ENCODE peak calls at places on chromosomes 13 and 19, in six cellular contexts. W, L, S, U, T and I are unnamed samples.
A peak's percentile ranks its signal among the peaks of the same experiment; 100 is the strongest.

GRCh38 chr13:103145476-103145875 is 79.3 kb upstream of the SLC10A2 start:
- DNase-seq in W (no peak), L (no peak), S (no peak), U (no peak), T (no peak), I (no peak)

GRCh38 chr13:39455534-39456175 is 147.3 kb downstream of the LHFPL6 start:
- DNase-seq in W (no peak), L (no peak), S (no peak), U (no peak), T (no peak), I (no peak)

GRCh38 chr19:42468273-42468796 is 25.6 kb upstream of the CXCL17 start:
- DNase-seq in W (no peak), L (peak; percentile 89), S (no peak), U (no peak), T (peak; percentile 62), I (no peak)

GRCh38 chr19:10655457-10656312 is 1.5 kb downstream of the ILF3 start:
- DNase-seq in W (no peak), L (peak; percentile 60), S (no peak), U (no peak), T (peak; percentile 45), I (no peak)

GRCh38 chr19:18308051-18308947 is 14.6 kb downstream of the LSM4 start:
- DNase-seq in W (no peak), L (no peak), S (no peak), U (no peak), T (no peak), I (no peak)

GRCh38 chr13:113904411-113904810 is 40.5 kb upstream of the GAS6 start:
- DNase-seq in W (peak; percentile 44), L (peak; percentile 36), S (peak; percentile 64), U (no peak), T (peak; percentile 72), I (no peak)

GRCh38 chr19:18415177-18415867 is 3.9 kb upstream of the SSBP4 start:
- DNase-seq in W (peak; percentile 54), L (peak; percentile 69), S (peak; percentile 81), U (peak; percentile 40), T (peak; percentile 70), I (no peak)

GRCh38 chr19:49666120-49666444 is 349 bp downstream of the BCL2L12 start:
- DNase-seq in W (no peak), L (no peak), S (no peak), U (no peak), T (no peak), I (no peak)

GRCh38 chr19:28239270-28239669 is 973.7 kb downstream of the UQCRFS1 start:
- DNase-seq in W (no peak), L (no peak), S (no peak), U (no peak), T (no peak), I (no peak)

GRCh38 chr13:94481966-94482365 is 2.5 kb upstream of the DCT start:
- DNase-seq in W (no peak), L (peak; percentile 25), S (peak; percentile 22), U (no peak), T (peak; percentile 66), I (peak; percentile 41)

GRCh38 chr19:495440-496332 is 600 bp upstream of the MADCAM1 start:
- DNase-seq in W (peak; percentile 59), L (peak; percentile 64), S (no peak), U (no peak), T (peak; percentile 43), I (no peak)

GRCh38 chr13:47299316-47299715 is 402.5 kb upstream of the HTR2A start:
- DNase-seq in W (no peak), L (peak; percentile 13), S (no peak), U (no peak), T (no peak), I (no peak)

GRCh38 chr19:49553451-49554271 is 25.9 kb downstream of the RCN3 start:
- DNase-seq in W (no peak), L (peak; percentile 14), S (no peak), U (no peak), T (peak; percentile 68), I (peak; percentile 8)

GRCh38 chr19:4338441-4339350 is at the start of gene STAP2:
- DNase-seq in W (no peak), L (peak; percentile 51), S (no peak), U (no peak), T (peak; percentile 86), I (no peak)

GRCh38 chr13:74316531-74316930 is 182.3 kb upstream of the KLF12 start:
- DNase-seq in W (no peak), L (no peak), S (no peak), U (no peak), T (no peak), I (no peak)

GRCh38 chr19:720691-721160 is 12.0 kb downstream of the PALM start:
- DNase-seq in W (peak; percentile 66), L (no peak), S (no peak), U (no peak), T (no peak), I (no peak)

GRCh38 chr19:44723952-44724319 is 24.6 kb upstream of the BCL3 start:
- DNase-seq in W (peak; percentile 81), L (peak; percentile 85), S (peak; percentile 76), U (no peak), T (peak; percentile 88), I (peak; percentile 52)

GRCh38 chr19:12985049-12985776 is 10.1 kb upstream of the NFIX start:
- DNase-seq in W (peak; percentile 77), L (peak; percentile 88), S (peak; percentile 67), U (no peak), T (peak; percentile 59), I (no peak)

GRCh38 chr19:45630463-45630862 is 8.7 kb downstream of the EML2 start:
- DNase-seq in W (no peak), L (peak; percentile 91), S (no peak), U (no peak), T (peak; percentile 61), I (peak; percentile 88)

GRCh38 chr19:44692379-44692721 is 6.6 kb upstream of the CEACAM16 start:
- DNase-seq in W (no peak), L (no peak), S (no peak), U (no peak), T (no peak), I (no peak)

GRCh38 chr19:54430306-54431254 is 15.3 kb downstream of the TTYH1 start:
- DNase-seq in W (peak; percentile 80), L (no peak), S (peak; percentile 47), U (no peak), T (peak; percentile 77), I (no peak)

GRCh38 chr19:12893582-12893981 is 2.6 kb downstream of the GCDH start:
- DNase-seq in W (no peak), L (no peak), S (no peak), U (no peak), T (no peak), I (no peak)